ENCODE peak calls at places on chromosomes 3 and 15, in six cellular contexts. One of them, this sample, is unnamed. For H3K4me1, the result is how much of the 10 kb centered on the place peaks cover.

GRCh38 chr3:192339214-192339613 is 388.1 kb downstream of the FGF12 start:
- DNase-seq in heart left ventricle: no peak
- DNase-seq in esophagus muscularis mucosa: no peak
- DNase-seq in lower lobe of right lung: no peak
- DNase-seq in transverse colon: no peak
- DNase-seq in right lobe of liver: no peak
- DNase-seq in this sample: no peak

GRCh38 chr15:82936966-82937647 is 15.4 kb downstream of the HOMER2 start:
- DNase-seq in right lobe of liver: no peak
- DNase-seq in lower lobe of right lung: no peak
- DNase-seq in transverse colon: no peak
- DNase-seq in esophagus muscularis mucosa: no peak
- DNase-seq in heart left ventricle: no peak
- DNase-seq in this sample: no peak

GRCh38 chr3:171585029-171585428 is 124.8 kb upstream of the TNIK start:
- DNase-seq in lower lobe of right lung: no peak
- DNase-seq in right lobe of liver: no peak
- DNase-seq in transverse colon: no peak
- DNase-seq in esophagus muscularis mucosa: no peak
- DNase-seq in heart left ventricle: no peak
- DNase-seq in this sample: no peak

GRCh38 chr3:46845397-46845859 is 17.8 kb downstream of the MYL3 start:
- DNase-seq in lower lobe of right lung: peak
- DNase-seq in right lobe of liver: no peak
- DNase-seq in transverse colon: peak
- DNase-seq in heart left ventricle: peak
- DNase-seq in esophagus muscularis mucosa: no peak
- DNase-seq in this sample: peak

GRCh38 chr3:191388823-191389222 is 58.5 kb upstream of the UTS2B start:
- DNase-seq in heart left ventricle: no peak
- DNase-seq in esophagus muscularis mucosa: no peak
- DNase-seq in lower lobe of right lung: no peak
- DNase-seq in transverse colon: no peak
- DNase-seq in right lobe of liver: no peak
- DNase-seq in this sample: no peak

GRCh38 chr3:156763931-156764720 is 62.0 kb upstream of the LEKR1 start:
- DNase-seq in transverse colon: no peak
- DNase-seq in lower lobe of right lung: no peak
- DNase-seq in esophagus muscularis mucosa: no peak
- DNase-seq in heart left ventricle: no peak
- DNase-seq in right lobe of liver: no peak
- DNase-seq in this sample: no peak

GRCh38 chr15:90325677-90326200 is 26.3 kb upstream of the ZNF774 start:
- DNase-seq in heart left ventricle: no peak
- DNase-seq in right lobe of liver: no peak
- DNase-seq in transverse colon: no peak
- DNase-seq in esophagus muscularis mucosa: no peak
- DNase-seq in lower lobe of right lung: no peak
- DNase-seq in this sample: no peak

GRCh38 chr15:40906947-40907802 is 12.9 kb downstream of the VPS18 start:
- DNase-seq in heart left ventricle: peak
- DNase-seq in lower lobe of right lung: peak
- DNase-seq in transverse colon: peak
- DNase-seq in right lobe of liver: peak
- DNase-seq in esophagus muscularis mucosa: no peak
- DNase-seq in this sample: peak

GRCh38 chr3:186307594-186307993 is 54.4 kb downstream of the DGKG start:
- DNase-seq in lower lobe of right lung: no peak
- DNase-seq in esophagus muscularis mucosa: no peak
- DNase-seq in transverse colon: no peak
- DNase-seq in heart left ventricle: no peak
- DNase-seq in right lobe of liver: no peak
- DNase-seq in this sample: no peak

GRCh38 chr3:150097588-150097890 is 126.8 kb upstream of the PFN2 start:
- DNase-seq in right lobe of liver: no peak
- DNase-seq in esophagus muscularis mucosa: no peak
- DNase-seq in transverse colon: no peak
- DNase-seq in lower lobe of right lung: no peak
- DNase-seq in heart left ventricle: no peak
- DNase-seq in this sample: no peak

GRCh38 chr3:99409961-99410360 is 228.4 kb upstream of the COL8A1 start:
- DNase-seq in transverse colon: no peak
- DNase-seq in lower lobe of right lung: no peak
- DNase-seq in right lobe of liver: no peak
- DNase-seq in esophagus muscularis mucosa: no peak
- DNase-seq in heart left ventricle: no peak
- DNase-seq in this sample: no peak

GRCh38 chr3:185733980-185734724 is 90.7 kb downstream of the IGF2BP2 start:
- DNase-seq in right lobe of liver: no peak
- DNase-seq in lower lobe of right lung: no peak
- DNase-seq in esophagus muscularis mucosa: no peak
- DNase-seq in transverse colon: peak
- DNase-seq in heart left ventricle: peak
- DNase-seq in this sample: peak

GRCh38 chr15:62896969-62897486 is 145.5 kb upstream of the TPM1 start:
- DNase-seq in heart left ventricle: peak
- DNase-seq in lower lobe of right lung: peak
- DNase-seq in right lobe of liver: peak
- DNase-seq in esophagus muscularis mucosa: peak
- DNase-seq in transverse colon: peak
- DNase-seq in this sample: peak

GRCh38 chr3:138441742-138442141 is 7.3 kb downstream of the ESYT3 start:
- DNase-seq in heart left ventricle: no peak
- DNase-seq in lower lobe of right lung: no peak
- DNase-seq in right lobe of liver: no peak
- DNase-seq in transverse colon: no peak
- DNase-seq in esophagus muscularis mucosa: no peak
- DNase-seq in this sample: no peak

GRCh38 chr3:118671192-118671591 is 363.5 kb downstream of the IGSF11 start:
- DNase-seq in heart left ventricle: no peak
- DNase-seq in transverse colon: no peak
- DNase-seq in right lobe of liver: no peak
- DNase-seq in esophagus muscularis mucosa: no peak
- DNase-seq in lower lobe of right lung: no peak
- DNase-seq in this sample: no peak

GRCh38 chr3:53729618-53730017 is 116.6 kb downstream of the CHDH start:
- DNase-seq in esophagus muscularis mucosa: no peak
- DNase-seq in lower lobe of right lung: no peak
- DNase-seq in right lobe of liver: peak
- DNase-seq in heart left ventricle: no peak
- DNase-seq in transverse colon: no peak
- DNase-seq in this sample: no peak
- TF ChIP-seq CTCF in esophagus muscularis mucosa: no peak
- TF ChIP-seq CTCF in lower lobe of right lung: no peak
- TF ChIP-seq CTCF in right lobe of liver: peak
- TF ChIP-seq CTCF in heart left ventricle: no peak
- TF ChIP-seq CTCF in transverse colon: peak
- TF ChIP-seq CTCF in this sample: peak

DNA sequence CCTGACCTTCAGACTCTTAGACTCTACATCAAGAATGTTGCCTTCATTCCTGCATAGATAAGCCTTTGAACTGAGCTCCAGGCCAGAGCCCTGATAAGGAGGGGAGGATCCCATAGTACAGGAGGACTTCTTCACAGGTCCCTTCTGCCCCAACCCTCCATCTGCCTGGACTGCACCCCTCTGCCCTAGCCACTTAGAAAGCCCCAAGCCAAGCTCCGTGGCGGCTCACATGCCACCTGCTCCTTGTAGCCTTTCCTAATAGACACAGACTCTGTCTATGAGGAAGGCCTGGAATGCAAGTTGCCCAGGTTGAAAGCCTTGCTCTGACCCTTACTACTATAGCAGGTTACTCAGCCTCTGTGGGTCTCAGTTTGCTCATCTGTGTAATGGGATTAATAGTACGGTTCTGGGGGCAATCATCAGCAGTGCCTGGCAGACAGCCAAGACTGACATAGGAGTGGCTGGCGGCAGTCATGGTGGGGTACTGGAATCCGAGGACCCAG is 11.6 kb downstream of the PCSK6 start:
- DNase-seq in lower lobe of right lung: no peak
- DNase-seq in esophagus muscularis mucosa: no peak
- DNase-seq in right lobe of liver: no peak
- DNase-seq in heart left ventricle: no peak
- DNase-seq in transverse colon: no peak
- DNase-seq in this sample: peak
- H3K4me1 ChIP-seq in lower lobe of right lung: under half
- H3K4me1 ChIP-seq in esophagus muscularis mucosa: under half
- H3K4me1 ChIP-seq in right lobe of liver: under half
- H3K4me1 ChIP-seq in heart left ventricle: under half
- H3K4me1 ChIP-seq in transverse colon: under half
- H3K4me1 ChIP-seq in this sample: under half

GRCh38 chr3:42246091-42246490 is 19.9 kb downstream of the CCK start:
- DNase-seq in transverse colon: no peak
- DNase-seq in heart left ventricle: no peak
- DNase-seq in lower lobe of right lung: no peak
- DNase-seq in esophagus muscularis mucosa: no peak
- DNase-seq in right lobe of liver: no peak
- DNase-seq in this sample: no peak

GRCh38 chr3:42250761-42251160 is 15.2 kb downstream of the CCK start:
- DNase-seq in right lobe of liver: no peak
- DNase-seq in esophagus muscularis mucosa: no peak
- DNase-seq in transverse colon: no peak
- DNase-seq in lower lobe of right lung: no peak
- DNase-seq in heart left ventricle: no peak
- DNase-seq in this sample: no peak

GRCh38 chr3:42247576-42248027 is 18.4 kb downstream of the CCK start:
- DNase-seq in right lobe of liver: peak
- DNase-seq in transverse colon: peak
- DNase-seq in esophagus muscularis mucosa: no peak
- DNase-seq in heart left ventricle: no peak
- DNase-seq in lower lobe of right lung: no peak
- DNase-seq in this sample: no peak
- H3K4me3 ChIP-seq in right lobe of liver: no peak
- H3K4me3 ChIP-seq in transverse colon: no peak
- H3K4me3 ChIP-seq in esophagus muscularis mucosa: no peak
- H3K4me3 ChIP-seq in heart left ventricle: no peak
- H3K4me3 ChIP-seq in lower lobe of right lung: no peak
- H3K4me3 ChIP-seq in this sample: no peak

GRCh38 chr3:71681224-71681668 is 44.0 kb downstream of the EIF4E3 start:
- DNase-seq in transverse colon: peak
- DNase-seq in esophagus muscularis mucosa: no peak
- DNase-seq in right lobe of liver: no peak
- DNase-seq in lower lobe of right lung: peak
- DNase-seq in heart left ventricle: peak
- DNase-seq in this sample: no peak
- TF ChIP-seq CTCF in transverse colon: peak
- TF ChIP-seq CTCF in esophagus muscularis mucosa: peak
- TF ChIP-seq CTCF in right lobe of liver: peak
- TF ChIP-seq CTCF in lower lobe of right lung: peak
- TF ChIP-seq CTCF in heart left ventricle: peak
- TF ChIP-seq CTCF in this sample: peak

This sample was measured in RWPE2.